ENCODE peak calls at places on chromosomes 12 and 14, in five cellular contexts. D is IMR-90, Z is transverse colon, N is HepG2, E is tibial nerve. J is an unnamed sample.

GRCh38 chr14:75884198-75884611 is 97.6 kb downstream of the TGFB3 start:
- DNase-seq in D (peak), N (no peak), Z (no peak), E (no peak), J (no peak)

GRCh38 chr14:20630340-20631022 is 11.0 kb downstream of the OR6S1 start:
- DNase-seq in N (peak), D (peak), E (no peak), Z (peak), J (no peak)

GRCh38 chr14:76672123-76672522 is 89.1 kb upstream of the VASH1 start:
- DNase-seq in N (no peak), Z (no peak), D (no peak), E (no peak), J (no peak)

GRCh38 chr12:62604856-62605255 is 138.2 kb downstream of the MON2 start:
- DNase-seq in D (peak), N (no peak), E (no peak), Z (no peak), J (no peak)

GRCh38 chr12:27913999-27914614 is 58.4 kb downstream of the PTHLH start:
- DNase-seq in D (no peak), E (no peak), Z (no peak), N (no peak), J (no peak)

GRCh38 chr12:42299392-42300308 is 26.2 kb downstream of the ZCRB1 start:
- DNase-seq in N (no peak), D (peak), Z (no peak), E (no peak), J (no peak)

GRCh38 chr12:6540181-6540877 is 6.0 kb downstream of the GAPDH start:
- DNase-seq in E (peak), N (no peak), Z (peak), D (peak), J (peak)

GRCh38 chr14:72643317-72643801 is 250.5 kb downstream of the DPF3 start:
- DNase-seq in D (peak), Z (no peak), N (no peak), E (no peak), J (no peak)

GRCh38 chr12:11075642-11076041 is 13.5 kb upstream of the TAS2R46 start:
- DNase-seq in D (no peak), N (no peak), E (no peak), Z (no peak), J (no peak)

GRCh38 chr12:88310069-88310468 is 168.0 kb downstream of the TMTC3 start:
- DNase-seq in Z (no peak), E (no peak), D (peak), N (no peak), J (no peak)

GRCh38 chr14:102982852-102983470 is 60.5 kb downstream of the AMN start:
- DNase-seq in Z (no peak), D (no peak), N (no peak), E (no peak), J (no peak)

GRCh38 chr14:31926123-31926522 is 151.0 kb upstream of the ARHGAP5 start:
- DNase-seq in E (no peak), N (peak), D (peak), Z (no peak), J (no peak)

GRCh38 chr14:76958975-76959710 is 69.4 kb downstream of the IRF2BPL start:
- DNase-seq in D (peak), Z (no peak), E (no peak), N (peak), J (no peak)

GRCh38 chr12:131134523-131135310 is 181.0 kb downstream of the ADGRD1 start:
- DNase-seq in Z (no peak), E (no peak), D (no peak), N (no peak), J (no peak)

GRCh38 chr12:7989827-7990491 is 42.6 kb upstream of the FOXJ2 start:
- DNase-seq in N (no peak), Z (peak), E (no peak), D (peak), J (peak)

GRCh38 chr14:53932966-53933365 is 23.7 kb downstream of the BMP4 start:
- DNase-seq in D (no peak), E (no peak), N (no peak), Z (no peak), J (no peak)

GRCh38 chr14:70909788-70910614 is 2.7 kb downstream of the PCNX1 start:
- DNase-seq in Z (no peak), E (no peak), D (no peak), N (no peak), J (no peak)

GRCh38 chr12:6688543-6688999 is 604 bp downstream of the ZNF384 start:
- DNase-seq in Z (peak), N (no peak), D (peak), E (no peak), J (peak)

GRCh38 chr12:62631531-62632520 is 165.2 kb downstream of the MON2 start:
- DNase-seq in E (peak), D (peak), Z (peak), N (peak), J (peak)

GRCh38 chr12:76080017-76080728 is 4.3 kb downstream of the NAP1L1 start:
- DNase-seq in N (peak), D (peak), E (no peak), Z (no peak), J (no peak)

GRCh38 chr12:124008629-124009028 is 35.6 kb downstream of the ZNF664 start:
- DNase-seq in Z (no peak), D (no peak), E (no peak), N (no peak), J (no peak)

DNA sequence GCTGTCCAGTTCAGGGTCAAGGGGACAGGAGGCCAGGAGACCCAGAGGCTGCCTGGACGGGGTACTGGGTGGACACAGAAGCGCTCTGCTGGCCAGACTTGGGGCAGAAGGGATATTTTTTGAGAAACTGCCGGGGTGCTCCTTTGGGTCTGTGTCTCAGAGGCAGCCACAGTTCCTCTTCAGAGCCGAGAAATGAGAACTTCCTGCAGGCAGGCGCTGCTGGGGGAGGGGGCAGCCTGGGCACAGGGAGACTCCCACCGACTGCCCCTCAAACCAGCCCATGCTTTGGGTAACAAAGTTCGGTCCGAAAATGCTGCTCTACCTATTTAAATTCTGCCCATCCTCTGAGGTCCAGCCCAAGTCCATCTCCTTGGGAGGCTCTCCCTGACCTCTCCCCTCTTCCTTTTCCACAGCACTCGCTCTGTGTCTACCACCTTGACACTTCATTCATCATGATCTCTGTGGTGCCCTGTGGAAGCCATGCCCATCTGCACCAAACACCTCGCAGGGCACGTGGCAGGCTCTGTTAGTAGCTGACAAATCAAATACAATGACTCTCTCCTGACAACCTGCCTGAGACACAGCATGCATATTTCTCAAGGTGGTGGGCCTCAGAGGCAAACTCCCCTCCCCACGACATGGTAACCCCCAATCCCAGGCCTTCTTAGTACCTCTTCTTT is 16.4 kb downstream of the HDAC7 start:
- DNase-seq in Z (no peak), N (no peak), D (no peak), E (no peak), J (no peak)
- H3K4me3 ChIP-seq in Z (no peak), N (no peak), D (no peak), E (no peak), J (no peak)

DNA sequence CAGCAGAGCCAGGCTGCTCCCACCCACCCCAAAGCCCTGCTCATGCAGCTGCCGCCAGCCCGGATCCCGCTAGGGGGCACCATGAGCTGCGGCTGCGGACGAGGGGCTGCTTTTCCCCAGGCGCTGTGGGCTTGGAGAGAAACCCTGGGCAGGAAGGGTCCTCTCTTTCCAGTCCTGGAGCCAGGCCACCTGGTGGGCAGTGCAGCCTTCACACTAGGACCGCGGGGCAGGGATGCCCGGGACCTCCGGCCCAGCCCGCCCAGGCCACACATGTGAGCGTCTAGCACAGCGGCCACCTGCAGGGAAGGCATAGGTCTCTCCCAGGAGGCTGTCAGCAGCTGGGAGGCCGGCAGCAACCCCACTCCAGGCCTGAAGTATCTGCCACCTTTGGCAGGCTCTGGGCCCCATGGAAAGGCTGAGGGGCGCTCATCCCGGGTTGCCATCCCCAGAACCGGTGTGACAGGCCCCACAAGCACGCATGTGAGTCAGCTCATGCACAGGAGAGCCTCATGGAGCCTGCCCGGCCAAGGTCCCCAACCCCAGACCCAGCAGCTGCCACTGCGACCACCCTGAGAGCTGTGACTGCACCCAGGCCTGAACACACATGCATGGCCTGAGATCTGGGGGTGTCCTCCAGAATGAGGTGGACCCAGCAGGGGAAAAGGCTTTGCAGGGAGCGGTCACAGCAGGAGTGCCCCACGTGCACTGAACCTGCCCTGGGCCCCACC is 280.0 kb upstream of the RTL1 start:
- DNase-seq in D (no peak), N (peak), E (no peak), Z (no peak), J (no peak)
- TF ChIP-seq CTCF in D (peak), N (peak), E (peak), Z (peak), J (peak)

GRCh38 chr14:92794547-92794941 is 439 bp downstream of the GOLGA5 start:
- DNase-seq in N (no peak), Z (peak), E (no peak), D (peak), J (no peak)
- TF ChIP-seq POLR2A in N (no peak), Z (no peak), E (no peak), D (no peak), J (peak)

GRCh38 chr12:57280234-57281062 is 29.5 kb upstream of the STAC3 start:
- DNase-seq in Z (peak), N (peak), E (no peak), D (peak), J (no peak)
- H3K4me3 ChIP-seq in Z (no peak), N (no peak), E (no peak), D (peak), J (no peak)

J was measured in right lobe of liver.